ENCODE peak calls at places on chromosomes 2 and 18, in seven cellular contexts. One of them, this sample, is unnamed.

GRCh38 chr2:94999431-94999883 is 26.1 kb upstream of the MAL start:
- DNase-seq in posterior vena cava: peak; percentile 57
- DNase-seq in NCI-H1092: no peak
- DNase-seq in omental fat pad: no peak
- DNase-seq in NCI-H1694: no peak
- DNase-seq in EH: no peak
- DNase-seq in iris pigment epithelial cell: no peak
- DNase-seq in this sample: no peak

GRCh38 chr2:16102976-16103380 is 162.6 kb downstream of the MYCN start:
- DNase-seq in posterior vena cava: no peak
- DNase-seq in NCI-H1092: no peak
- DNase-seq in omental fat pad: no peak
- DNase-seq in NCI-H1694: no peak
- DNase-seq in EH: no peak
- DNase-seq in iris pigment epithelial cell: no peak
- DNase-seq in this sample: no peak

GRCh38 chr2:186307871-186308270 is 178.2 kb upstream of the ZC3H15 start:
- DNase-seq in posterior vena cava: no peak
- DNase-seq in NCI-H1092: no peak
- DNase-seq in omental fat pad: no peak
- DNase-seq in NCI-H1694: no peak
- DNase-seq in EH: no peak
- DNase-seq in iris pigment epithelial cell: no peak
- DNase-seq in this sample: no peak

GRCh38 chr2:30756051-30756719 is 51.1 kb downstream of the CAPN13 start:
- DNase-seq in posterior vena cava: peak; percentile 30
- DNase-seq in NCI-H1092: no peak
- DNase-seq in omental fat pad: no peak
- DNase-seq in NCI-H1694: no peak
- DNase-seq in EH: peak; percentile 89
- DNase-seq in iris pigment epithelial cell: peak; percentile 4
- DNase-seq in this sample: no peak

GRCh38 chr18:10892801-10893595 is 256.4 kb downstream of the PIEZO2 start:
- DNase-seq in posterior vena cava: no peak
- DNase-seq in NCI-H1092: no peak
- DNase-seq in omental fat pad: no peak
- DNase-seq in NCI-H1694: no peak
- DNase-seq in EH: no peak
- DNase-seq in iris pigment epithelial cell: peak; percentile 9
- DNase-seq in this sample: no peak

GRCh38 chr2:144233226-144234114 is 286.4 kb downstream of the ZEB2 start:
- DNase-seq in posterior vena cava: no peak
- DNase-seq in NCI-H1092: no peak
- DNase-seq in omental fat pad: no peak
- DNase-seq in NCI-H1694: peak; percentile 69
- DNase-seq in EH: no peak
- DNase-seq in iris pigment epithelial cell: no peak
- DNase-seq in this sample: no peak

GRCh38 chr18:57898506-57899124 is 95.5 kb upstream of the ATP8B1 start:
- DNase-seq in posterior vena cava: no peak
- DNase-seq in NCI-H1092: no peak
- DNase-seq in omental fat pad: no peak
- DNase-seq in NCI-H1694: no peak
- DNase-seq in EH: peak; percentile 91
- DNase-seq in iris pigment epithelial cell: peak; percentile 62
- DNase-seq in this sample: no peak

GRCh38 chr18:54094474-54094873 is 130.0 kb downstream of the MBD2 start:
- DNase-seq in posterior vena cava: no peak
- DNase-seq in NCI-H1092: no peak
- DNase-seq in omental fat pad: no peak
- DNase-seq in NCI-H1694: no peak
- DNase-seq in EH: no peak
- DNase-seq in iris pigment epithelial cell: no peak
- DNase-seq in this sample: no peak

GRCh38 chr2:230968921-230969672 is 26.8 kb upstream of the SPATA3 start:
- DNase-seq in posterior vena cava: no peak
- DNase-seq in NCI-H1092: no peak
- DNase-seq in omental fat pad: no peak
- DNase-seq in NCI-H1694: no peak
- DNase-seq in EH: peak; percentile 6
- DNase-seq in iris pigment epithelial cell: no peak
- DNase-seq in this sample: no peak

GRCh38 chr2:147500229-147500628 is 344.6 kb upstream of the ACVR2A start:
- DNase-seq in posterior vena cava: no peak
- DNase-seq in NCI-H1092: no peak
- DNase-seq in omental fat pad: no peak
- DNase-seq in NCI-H1694: no peak
- DNase-seq in EH: no peak
- DNase-seq in iris pigment epithelial cell: no peak
- DNase-seq in this sample: no peak

GRCh38 chr2:85231242-85231805 is 96.5 kb downstream of the TGOLN2 start:
- DNase-seq in posterior vena cava: no peak
- DNase-seq in NCI-H1092: no peak
- DNase-seq in omental fat pad: no peak
- DNase-seq in NCI-H1694: no peak
- DNase-seq in EH: no peak
- DNase-seq in iris pigment epithelial cell: no peak
- DNase-seq in this sample: no peak

GRCh38 chr2:74212702-74213410 is 14.4 kb downstream of the MTHFD2 start:
- DNase-seq in posterior vena cava: no peak
- DNase-seq in NCI-H1092: no peak
- DNase-seq in omental fat pad: no peak
- DNase-seq in NCI-H1694: no peak
- DNase-seq in EH: no peak
- DNase-seq in iris pigment epithelial cell: no peak
- DNase-seq in this sample: no peak

GRCh38 chr2:53407363-53408080 is 360.1 kb upstream of the CHAC2 start:
- DNase-seq in posterior vena cava: no peak
- DNase-seq in NCI-H1092: no peak
- DNase-seq in omental fat pad: no peak
- DNase-seq in NCI-H1694: no peak
- DNase-seq in EH: no peak
- DNase-seq in iris pigment epithelial cell: no peak
- DNase-seq in this sample: no peak

GRCh38 chr2:48448274-48449061 is 81.5 kb upstream of the STON1 start:
- DNase-seq in posterior vena cava: no peak
- DNase-seq in NCI-H1092: no peak
- DNase-seq in omental fat pad: no peak
- DNase-seq in NCI-H1694: no peak
- DNase-seq in EH: peak; percentile 91
- DNase-seq in iris pigment epithelial cell: peak; percentile 95
- DNase-seq in this sample: no peak

GRCh38 chr2:231673348-231673770 is 35.0 kb upstream of the PTMA start:
- DNase-seq in posterior vena cava: no peak
- DNase-seq in NCI-H1092: no peak
- DNase-seq in omental fat pad: no peak
- DNase-seq in NCI-H1694: no peak
- DNase-seq in EH: peak; percentile 73
- DNase-seq in iris pigment epithelial cell: peak; percentile 59
- DNase-seq in this sample: no peak

GRCh38 chr2:238696786-238697185 is 151.1 kb upstream of the TWIST2 start:
- DNase-seq in posterior vena cava: no peak
- DNase-seq in NCI-H1092: no peak
- DNase-seq in omental fat pad: no peak
- DNase-seq in NCI-H1694: no peak
- DNase-seq in EH: no peak
- DNase-seq in iris pigment epithelial cell: no peak
- DNase-seq in this sample: no peak

GRCh38 chr2:112006076-112006410 is 49.0 kb upstream of the TMEM87B start:
- DNase-seq in posterior vena cava: no peak
- DNase-seq in NCI-H1092: no peak
- DNase-seq in omental fat pad: no peak
- DNase-seq in NCI-H1694: no peak
- DNase-seq in EH: peak; percentile 32
- DNase-seq in iris pigment epithelial cell: peak; percentile 78
- DNase-seq in this sample: no peak

GRCh38 chr18:13909541-13909940 is 5.8 kb downstream of the MC2R start:
- DNase-seq in posterior vena cava: no peak
- DNase-seq in NCI-H1092: no peak
- DNase-seq in omental fat pad: no peak
- DNase-seq in NCI-H1694: no peak
- DNase-seq in EH: no peak
- DNase-seq in iris pigment epithelial cell: no peak
- DNase-seq in this sample: no peak

GRCh38 chr2:122627388-122627787 is 871.9 kb downstream of the TSN start:
- DNase-seq in posterior vena cava: no peak
- DNase-seq in NCI-H1092: no peak
- DNase-seq in omental fat pad: no peak
- DNase-seq in NCI-H1694: no peak
- DNase-seq in EH: no peak
- DNase-seq in iris pigment epithelial cell: peak; percentile 18
- DNase-seq in this sample: no peak

GRCh38 chr18:27713727-27714080 is 463.2 kb downstream of the CDH2 start:
- DNase-seq in posterior vena cava: no peak
- DNase-seq in NCI-H1092: peak; percentile 19
- DNase-seq in omental fat pad: no peak
- DNase-seq in NCI-H1694: no peak
- DNase-seq in EH: peak; percentile 79
- DNase-seq in iris pigment epithelial cell: peak; percentile 94
- DNase-seq in this sample: no peak

GRCh38 chr2:46481541-46482193 is 2.3 kb downstream of the TMEM247 start:
- DNase-seq in posterior vena cava: no peak
- DNase-seq in NCI-H1092: no peak
- DNase-seq in omental fat pad: no peak
- DNase-seq in NCI-H1694: no peak
- DNase-seq in EH: peak; percentile 92
- DNase-seq in iris pigment epithelial cell: peak; percentile 82
- DNase-seq in this sample: no peak

GRCh38 chr2:36708119-36708741 is 11.7 kb downstream of the VIT start:
- DNase-seq in posterior vena cava: no peak
- DNase-seq in NCI-H1092: no peak
- DNase-seq in omental fat pad: no peak
- DNase-seq in NCI-H1694: no peak
- DNase-seq in EH: peak; percentile 95
- DNase-seq in iris pigment epithelial cell: peak; percentile 44
- DNase-seq in this sample: no peak

GRCh38 chr2:98404556-98405250 is 40.0 kb upstream of the INPP4A start:
- DNase-seq in posterior vena cava: peak; percentile 41
- DNase-seq in NCI-H1092: no peak
- DNase-seq in omental fat pad: no peak
- DNase-seq in NCI-H1694: no peak
- DNase-seq in EH: no peak
- DNase-seq in iris pigment epithelial cell: no peak
- DNase-seq in this sample: no peak

GRCh38 chr2:144480257-144480656 is 39.7 kb downstream of the ZEB2 start:
- DNase-seq in posterior vena cava: no peak
- DNase-seq in NCI-H1092: no peak
- DNase-seq in omental fat pad: no peak
- DNase-seq in NCI-H1694: no peak
- DNase-seq in EH: peak; percentile 66
- DNase-seq in iris pigment epithelial cell: peak; percentile 83
- DNase-seq in this sample: no peak

GRCh38 chr2:135151615-135152014 is 99.5 kb downstream of the RAB3GAP1 start:
- DNase-seq in posterior vena cava: no peak
- DNase-seq in NCI-H1092: no peak
- DNase-seq in omental fat pad: no peak
- DNase-seq in NCI-H1694: no peak
- DNase-seq in EH: peak; percentile 20
- DNase-seq in iris pigment epithelial cell: no peak
- DNase-seq in this sample: no peak

GRCh38 chr2:42364653-42365052 is 3.6 kb upstream of the COX7A2L start:
- DNase-seq in posterior vena cava: no peak
- DNase-seq in NCI-H1092: no peak
- DNase-seq in omental fat pad: no peak
- DNase-seq in NCI-H1694: peak; percentile 65
- DNase-seq in EH: no peak
- DNase-seq in iris pigment epithelial cell: no peak
- DNase-seq in this sample: no peak

GRCh38 chr18:36334798-36335197 is 37.3 kb downstream of the FHOD3 start:
- DNase-seq in posterior vena cava: no peak
- DNase-seq in NCI-H1092: no peak
- DNase-seq in omental fat pad: no peak
- DNase-seq in NCI-H1694: no peak
- DNase-seq in EH: no peak
- DNase-seq in iris pigment epithelial cell: no peak
- DNase-seq in this sample: no peak

GRCh38 chr2:196274387-196274809 is 103.0 kb upstream of the STK17B start:
- DNase-seq in posterior vena cava: no peak
- DNase-seq in NCI-H1092: no peak
- DNase-seq in omental fat pad: no peak
- DNase-seq in NCI-H1694: no peak
- DNase-seq in EH: peak; percentile 68
- DNase-seq in iris pigment epithelial cell: peak; percentile 76
- DNase-seq in this sample: no peak

GRCh38 chr2:224579411-224579810 is 5.8 kb downstream of the CUL3 start:
- DNase-seq in posterior vena cava: no peak
- DNase-seq in NCI-H1092: no peak
- DNase-seq in omental fat pad: no peak
- DNase-seq in NCI-H1694: no peak
- DNase-seq in EH: peak; percentile 33
- DNase-seq in iris pigment epithelial cell: peak; percentile 41
- DNase-seq in this sample: no peak

GRCh38 chr2:121197369-121198091 is 87.5 kb downstream of the TFCP2L1 start:
- DNase-seq in posterior vena cava: peak; percentile 93
- DNase-seq in NCI-H1092: no peak
- DNase-seq in omental fat pad: peak; percentile 35
- DNase-seq in NCI-H1694: no peak
- DNase-seq in EH: peak; percentile 83
- DNase-seq in iris pigment epithelial cell: peak; percentile 71
- DNase-seq in this sample: no peak

GRCh38 chr2:148209598-148209997 is 188.7 kb downstream of the MBD5 start:
- DNase-seq in posterior vena cava: no peak
- DNase-seq in NCI-H1092: no peak
- DNase-seq in omental fat pad: no peak
- DNase-seq in NCI-H1694: no peak
- DNase-seq in EH: peak; percentile 9
- DNase-seq in iris pigment epithelial cell: no peak
- DNase-seq in this sample: no peak

GRCh38 chr2:72927619-72928537 is 10.6 kb downstream of the EMX1 start:
- DNase-seq in posterior vena cava: no peak
- DNase-seq in NCI-H1092: no peak
- DNase-seq in omental fat pad: peak; percentile 1
- DNase-seq in NCI-H1694: no peak
- DNase-seq in EH: no peak
- DNase-seq in iris pigment epithelial cell: no peak
- DNase-seq in this sample: no peak

GRCh38 chr2:40844353-40845277 is 392.7 kb upstream of the SLC8A1 start:
- DNase-seq in posterior vena cava: no peak
- DNase-seq in NCI-H1092: no peak
- DNase-seq in omental fat pad: no peak
- DNase-seq in NCI-H1694: peak; percentile 3
- DNase-seq in EH: no peak
- DNase-seq in iris pigment epithelial cell: no peak
- DNase-seq in this sample: no peak

GRCh38 chr2:241811209-241811951 is 2.4 kb downstream of the NEU4 start:
- DNase-seq in posterior vena cava: peak; percentile 79
- DNase-seq in NCI-H1092: no peak
- DNase-seq in omental fat pad: no peak
- DNase-seq in NCI-H1694: no peak
- DNase-seq in EH: no peak
- DNase-seq in iris pigment epithelial cell: no peak
- DNase-seq in this sample: no peak

GRCh38 chr18:57784034-57784815 is 18.9 kb downstream of the ATP8B1 start:
- DNase-seq in posterior vena cava: no peak
- DNase-seq in NCI-H1092: no peak
- DNase-seq in omental fat pad: no peak
- DNase-seq in NCI-H1694: no peak
- DNase-seq in EH: peak; percentile 78
- DNase-seq in iris pigment epithelial cell: peak; percentile 93
- DNase-seq in this sample: no peak

GRCh38 chr2:127103243-127104165 is 3.5 kb downstream of the BIN1 start:
- DNase-seq in posterior vena cava: peak; percentile 74
- DNase-seq in NCI-H1092: no peak
- DNase-seq in omental fat pad: peak; percentile 14
- DNase-seq in NCI-H1694: no peak
- DNase-seq in EH: no peak
- DNase-seq in iris pigment epithelial cell: no peak
- DNase-seq in this sample: no peak

GRCh38 chr18:8513249-8513648 is 96.0 kb upstream of the RAB12 start:
- DNase-seq in posterior vena cava: peak; percentile 58
- DNase-seq in NCI-H1092: no peak
- DNase-seq in omental fat pad: no peak
- DNase-seq in NCI-H1694: no peak
- DNase-seq in EH: no peak
- DNase-seq in iris pigment epithelial cell: no peak
- DNase-seq in this sample: no peak

GRCh38 chr18:12998332-12999060 is 7.3 kb downstream of the CEP192 start:
- DNase-seq in posterior vena cava: no peak
- DNase-seq in NCI-H1092: no peak
- DNase-seq in omental fat pad: no peak
- DNase-seq in NCI-H1694: no peak
- DNase-seq in EH: no peak
- DNase-seq in iris pigment epithelial cell: no peak
- DNase-seq in this sample: no peak